ENCODE peak calls at places on chromosomes 16 and 17, in six cellular contexts. Y is NB4; I is stimulated activated CD8-positive, alpha-beta memory T cell treated with anti-CD3 and anti-CD28 coated beads, Interleukin-7, amount 100 ng/mL, for 48 hours; M is fibroblast of the aortic adventitia; R is hypothalamus; E is GM23338. Z is an unnamed sample.
A peak's percentile ranks its signal among the peaks of the same experiment; 100 is the strongest.

GRCh38 chr16:58582971-58583765 is 46.5 kb downstream of the CNOT1 start:
- DNase-seq in Y (peak; percentile 50), I (no peak), M (no peak), R (no peak), E (peak; percentile 3), Z (no peak)

GRCh38 chr16:30896203-30896889 is at the start of gene CTF1:
- DNase-seq in Y (no peak), I (no peak), M (peak; percentile 85), R (peak; percentile 58), E (peak; percentile 85), Z (peak; percentile 70)

GRCh38 chr16:4976611-4977145 is 18.5 kb downstream of the SEC14L5 start:
- DNase-seq in Y (no peak), I (no peak), M (no peak), R (no peak), E (no peak), Z (no peak)

GRCh38 chr17:2094891-2095535 is 40.1 kb downstream of the HIC1 start:
- DNase-seq in Y (peak; percentile 33), I (no peak), M (peak; percentile 73), R (peak; percentile 53), E (peak; percentile 53), Z (no peak)

GRCh38 chr16:88356124-88356726 is 26.5 kb upstream of the ZNF469 start:
- DNase-seq in Y (no peak), I (no peak), M (no peak), R (no peak), E (no peak), Z (no peak)

GRCh38 chr17:4947411-4948165 is 742 bp downstream of the PFN1 start:
- DNase-seq in Y (peak; percentile 70), I (peak; percentile 53), M (peak; percentile 31), R (peak; percentile 39), E (peak; percentile 77), Z (peak; percentile 40)

GRCh38 chr17:66373944-66374817 is 71.8 kb downstream of the PRKCA start:
- DNase-seq in Y (peak; percentile 84), I (peak; percentile 33), M (no peak), R (peak; percentile 41), E (peak; percentile 21), Z (peak; percentile 30)

GRCh38 chr17:72984925-72985322 is 107.6 kb downstream of the SLC39A11 start:
- DNase-seq in Y (no peak), I (no peak), M (no peak), R (no peak), E (no peak), Z (no peak)

GRCh38 chr16:81786321-81786720 is 7.2 kb downstream of the PLCG2 start:
- DNase-seq in Y (peak; percentile 44), I (no peak), M (no peak), R (no peak), E (peak; percentile 22), Z (no peak)

GRCh38 chr17:311119-311848 is 41.3 kb downstream of the RPH3AL start:
- DNase-seq in Y (no peak), I (no peak), M (no peak), R (no peak), E (peak; percentile 42), Z (no peak)

GRCh38 chr17:27155866-27156265 is 138.0 kb upstream of the WSB1 start:
- DNase-seq in Y (no peak), I (no peak), M (no peak), R (no peak), E (no peak), Z (no peak)

GRCh38 chr16:29665294-29666077 is 2.4 kb downstream of the SPN start:
- DNase-seq in Y (peak; percentile 63), I (no peak), M (no peak), R (no peak), E (no peak), Z (no peak)

GRCh38 chr17:30344283-30345088 is 10.6 kb upstream of the TMIGD1 start:
- DNase-seq in Y (peak; percentile 96), I (no peak), M (peak; percentile 79), R (no peak), E (no peak), Z (no peak)

GRCh38 chr16:83532634-83533033 is 275.1 kb upstream of the HSBP1 start:
- DNase-seq in Y (no peak), I (no peak), M (no peak), R (no peak), E (no peak), Z (no peak)

GRCh38 chr17:1800240-1800639 is 29.5 kb downstream of the SMYD4 start:
- DNase-seq in Y (no peak), I (no peak), M (no peak), R (no peak), E (no peak), Z (no peak)

GRCh38 chr17:43840814-43841213 is 6.2 kb upstream of the CD300LG start:
- DNase-seq in Y (peak; percentile 11), I (no peak), M (peak; percentile 37), R (no peak), E (peak; percentile 46), Z (peak; percentile 45)

GRCh38 chr17:38401459-38401858 is 26.8 kb upstream of the ARHGAP23 start:
- DNase-seq in Y (no peak), I (no peak), M (no peak), R (no peak), E (no peak), Z (no peak)

GRCh38 chr16:85137323-85138072 is 25.2 kb upstream of the CIBAR2 start:
- DNase-seq in Y (no peak), I (no peak), M (peak; percentile 94), R (peak; percentile 83), E (no peak), Z (no peak)

GRCh38 chr16:57622361-57623250 is 5.8 kb upstream of the ADGRG1 start:
- DNase-seq in Y (no peak), I (no peak), M (no peak), R (no peak), E (no peak), Z (no peak)

GRCh38 chr16:19524356-19524865 is 669 bp downstream of the CCP110 start:
- DNase-seq in Y (peak; percentile 56), I (no peak), M (no peak), R (no peak), E (peak; percentile 21), Z (no peak)

GRCh38 chr16:22109258-22109898 is 17.0 kb downstream of the VWA3A start:
- DNase-seq in Y (no peak), I (no peak), M (no peak), R (no peak), E (no peak), Z (no peak)

GRCh38 chr17:29091591-29092291 is 48.8 kb downstream of the PIPOX start:
- DNase-seq in Y (no peak), I (no peak), M (no peak), R (no peak), E (no peak), Z (no peak)

GRCh38 chr17:42720996-42721583 is 23.8 kb downstream of the EZH1 start:
- DNase-seq in Y (peak; percentile 68), I (no peak), M (peak; percentile 85), R (no peak), E (peak; percentile 87), Z (peak; percentile 62)

GRCh38 chr17:82881292-82881823 is 41.5 kb upstream of the ZNF750 start:
- DNase-seq in Y (no peak), I (no peak), M (no peak), R (no peak), E (no peak), Z (no peak)

GRCh38 chr16:565420-566330 is 1.1 kb upstream of the NHLRC4 start:
- DNase-seq in Y (peak; percentile 30), I (no peak), M (no peak), R (no peak), E (no peak), Z (no peak)

GRCh38 chr16:68401871-68402747 is 46.2 kb downstream of the SMPD3 start:
- DNase-seq in Y (peak; percentile 86), I (no peak), M (peak; percentile 9), R (no peak), E (no peak), Z (no peak)

GRCh38 chr17:12730931-12731521 is 58.3 kb upstream of the ARHGAP44 start:
- DNase-seq in Y (no peak), I (no peak), M (peak; percentile 10), R (no peak), E (peak; percentile 68), Z (no peak)

GRCh38 chr16:84663433-84664101 is 15.3 kb downstream of the KLHL36 start:
- DNase-seq in Y (peak; percentile 44), I (no peak), M (no peak), R (no peak), E (no peak), Z (no peak)

GRCh38 chr17:64180089-64180488 is 50.1 kb upstream of the ERN1 start:
- DNase-seq in Y (peak; percentile 86), I (no peak), M (peak; percentile 83), R (no peak), E (no peak), Z (no peak)

GRCh38 chr16:12057276-12057675 is 80.7 kb downstream of the SNX29 start:
- DNase-seq in Y (no peak), I (no peak), M (peak; percentile 34), R (no peak), E (peak; percentile 14), Z (no peak)

GRCh38 chr16:19287241-19287640 is 1.7 kb downstream of the CLEC19A start:
- DNase-seq in Y (no peak), I (no peak), M (no peak), R (no peak), E (peak; percentile 44), Z (no peak)

GRCh38 chr16:86983621-86984020 is 333.6 kb downstream of the C16orf95 start:
- DNase-seq in Y (no peak), I (no peak), M (no peak), R (no peak), E (no peak), Z (no peak)

GRCh38 chr17:68204736-68205135 is 43.1 kb upstream of the AMZ2 start:
- DNase-seq in Y (no peak), I (no peak), M (no peak), R (no peak), E (no peak), Z (no peak)

GRCh38 chr17:35578929-35579448 is 618 bp upstream of the PEX12 start:
- DNase-seq in Y (peak; percentile 28), I (no peak), M (no peak), R (no peak), E (no peak), Z (no peak)

GRCh38 chr16:17612336-17612735 is 141.6 kb upstream of the XYLT1 start:
- DNase-seq in Y (no peak), I (no peak), M (no peak), R (no peak), E (peak; percentile 26), Z (no peak)

GRCh38 chr17:38563362-38564253 is 42.1 kb downstream of the SRCIN1 start:
- DNase-seq in Y (no peak), I (no peak), M (no peak), R (no peak), E (peak; percentile 94), Z (no peak)

GRCh38 chr17:64063766-64064224 is 43.4 kb upstream of the ICAM2 start:
- DNase-seq in Y (peak; percentile 57), I (no peak), M (no peak), R (no peak), E (peak; percentile 86), Z (peak; percentile 79)

GRCh38 chr17:43454888-43455287 is 28.9 kb upstream of the DHX8 start:
- DNase-seq in Y (no peak), I (no peak), M (no peak), R (no peak), E (no peak), Z (no peak)

GRCh38 chr16:89041571-89042481 is 51.8 kb upstream of the ACSF3 start:
- DNase-seq in Y (no peak), I (no peak), M (no peak), R (no peak), E (no peak), Z (no peak)